ENCODE peak calls at places on chromosomes 11 and 22, in seven cellular contexts. W, Q, A, T, M, K and Z are unnamed samples.

GRCh38 chr11:66188580-66188979 is 79.9 kb upstream of the RAB1B start:
- DNase-seq in W (no peak), Q (no peak), A (peak), T (no peak), M (no peak), K (no peak), Z (no peak)

GRCh38 chr11:113339909-113340569 is 25.7 kb downstream of the TTC12 start:
- DNase-seq in W (no peak), Q (no peak), A (no peak), T (no peak), M (no peak), K (no peak), Z (no peak)

GRCh38 chr11:10390375-10390774 is 64.7 kb upstream of the AMPD3 start:
- DNase-seq in W (no peak), Q (no peak), A (no peak), T (no peak), M (no peak), K (no peak), Z (no peak)

GRCh38 chr11:1852885-1853284 is at the start of gene LSP1:
- DNase-seq in W (no peak), Q (peak), A (no peak), T (no peak), M (no peak), K (no peak), Z (no peak)

GRCh38 chr11:47786373-47786772 is 19.2 kb upstream of the FNBP4 start:
- DNase-seq in W (peak), Q (no peak), A (peak), T (no peak), M (no peak), K (no peak), Z (no peak)

GRCh38 chr22:26667140-26667539 is 9.8 kb downstream of the MIAT start:
- DNase-seq in W (no peak), Q (no peak), A (no peak), T (no peak), M (no peak), K (no peak), Z (no peak)

GRCh38 chr11:71407356-71407755 is 40.8 kb downstream of the DHCR7 start:
- DNase-seq in W (no peak), Q (no peak), A (no peak), T (no peak), M (no peak), K (no peak), Z (no peak)

GRCh38 chr22:20001082-20001638 is 15.5 kb downstream of the ARVCF start:
- DNase-seq in W (peak), Q (no peak), A (no peak), T (no peak), M (no peak), K (no peak), Z (no peak)

GRCh38 chr11:83493918-83494317 is 207.8 kb upstream of the CCDC90B start:
- DNase-seq in W (no peak), Q (no peak), A (no peak), T (no peak), M (no peak), K (no peak), Z (no peak)

GRCh38 chr11:58530236-58530635 is 22.3 kb upstream of the OR5B21 start:
- DNase-seq in W (no peak), Q (no peak), A (no peak), T (no peak), M (no peak), K (no peak), Z (no peak)

GRCh38 chr11:64829536-64830251 is 14.8 kb downstream of the CDC42BPG start:
- DNase-seq in W (no peak), Q (no peak), A (no peak), T (no peak), M (no peak), K (no peak), Z (no peak)

GRCh38 chr11:65260756-65261590 is 789 bp upstream of the POLA2 start:
- DNase-seq in W (no peak), Q (no peak), A (no peak), T (no peak), M (no peak), K (no peak), Z (no peak)